ENCODE peak calls at places on chromosomes 16 and 17, in six cellular contexts. L, B, V, I, D and R are unnamed samples.

GRCh38 chr17:46194393-46195216 is 1.4 kb upstream of the KANSL1 start:
- DNase-seq in I (peak; percentile 33), D (peak; percentile 55), B (peak; percentile 40), L (no peak), V (no peak), R (no peak)

GRCh38 chr16:27628216-27628945 is 78.4 kb downstream of the KATNIP start:
- DNase-seq in L (no peak), V (peak; percentile 55), B (no peak), I (peak; percentile 49), D (no peak), R (no peak)

GRCh38 chr17:71828182-71828596 is 292.6 kb upstream of the SOX9 start:
- DNase-seq in B (no peak), I (peak; percentile 96), L (no peak), D (no peak), V (peak; percentile 95), R (no peak)

GRCh38 chr17:6323626-6324356 is 111.1 kb downstream of the AIPL1 start:
- DNase-seq in D (no peak), L (no peak), V (peak; percentile 79), B (no peak), I (no peak), R (no peak)

GRCh38 chr16:17395849-17396480 is 74.8 kb downstream of the XYLT1 start:
- DNase-seq in I (no peak), D (peak; percentile 40), L (no peak), V (no peak), B (no peak), R (no peak)

GRCh38 chr16:28255838-28256237 is 36.5 kb upstream of the SBK1 start:
- DNase-seq in D (no peak), I (no peak), B (no peak), V (no peak), L (no peak), R (no peak)

GRCh38 chr17:80254396-80255241 is 6.0 kb upstream of the RNF213 start:
- DNase-seq in I (no peak), L (peak; percentile 83), D (peak; percentile 88), B (peak; percentile 50), V (peak; percentile 49), R (peak; percentile 83)

GRCh38 chr16:76705883-76706282 is 428.7 kb downstream of the CNTNAP4 start:
- DNase-seq in D (no peak), B (no peak), L (no peak), V (no peak), I (no peak), R (no peak)

GRCh38 chr17:81900181-81900820 is 1.7 kb upstream of the NPB start:
- DNase-seq in V (no peak), B (no peak), D (no peak), L (no peak), I (no peak), R (no peak)

GRCh38 chr17:40675905-40676304 is 10.9 kb upstream of the KRT222 start:
- DNase-seq in D (no peak), B (no peak), L (no peak), V (no peak), I (no peak), R (no peak)
- TF ChIP-seq CTCF in D (no peak), B (no peak), L (no peak), V (peak; percentile 38), I (no peak), R (no peak)

DNA sequence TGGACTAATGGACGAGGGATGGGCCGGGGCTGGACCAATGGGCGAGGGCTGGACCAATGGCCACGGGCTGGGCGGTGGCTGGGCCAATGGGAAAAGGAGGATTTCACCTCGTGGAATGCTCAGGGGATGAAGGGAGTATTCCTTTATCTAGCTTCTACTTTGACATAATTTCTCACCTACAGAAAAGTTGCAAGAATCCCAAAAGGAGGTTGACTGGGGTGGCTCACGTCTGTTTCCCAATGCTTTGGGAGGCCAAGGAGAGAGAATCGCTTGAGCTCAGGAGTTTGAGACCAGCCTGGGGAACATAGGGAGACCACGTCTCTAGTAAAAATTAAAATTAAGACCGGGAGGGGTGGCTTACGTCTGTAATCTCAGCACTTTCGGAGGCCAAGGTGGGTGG is 5.7 kb upstream of the FLYWCH1 start:
- DNase-seq in V (no peak), L (no peak), B (no peak), D (no peak), I (no peak), R (no peak)
- H3K4me3 ChIP-seq in V (no peak overlapping the region), L (peak overlapping the region; percentile 15), B (no peak overlapping the region), D (no peak overlapping the region), I (no peak overlapping the region), R (no peak overlapping the region)

GRCh38 chr16:52976539-52977167 is 76.0 kb downstream of the CHD9NB start:
- DNase-seq in V (peak; percentile 56), L (peak; percentile 1), D (peak; percentile 40), I (peak; percentile 30), B (no peak), R (no peak)
- TF ChIP-seq CTCF in V (peak; percentile 75), L (no peak), D (peak; percentile 35), I (peak; percentile 41), B (peak; percentile 62), R (peak; percentile 16)

GRCh38 chr16:11181242-11181888 is 74.6 kb downstream of the SOCS1 start:
- DNase-seq in V (no peak), D (no peak), I (no peak), L (no peak), B (no peak), R (no peak)

GRCh38 chr16:11181889-11182279 is 74.1 kb downstream of the SOCS1 start:
- DNase-seq in L (no peak), D (peak; percentile 18), V (no peak), I (no peak), B (peak; percentile 39), R (no peak)

GRCh38 chr16:11183951-11184350 is 72.1 kb downstream of the SOCS1 start:
- DNase-seq in V (no peak), L (no peak), I (no peak), B (no peak), D (peak; percentile 29), R (no peak)

GRCh38 chr16:11183035-11183812 is 72.8 kb downstream of the SOCS1 start:
- DNase-seq in L (no peak), D (no peak), B (peak; percentile 31), I (peak; percentile 56), V (peak; percentile 89), R (no peak)

GRCh38 chr16:11182381-11182780 is 73.6 kb downstream of the SOCS1 start:
- DNase-seq in B (no peak), D (no peak), L (no peak), V (peak; percentile 63), I (no peak), R (no peak)
- H3K4me3 ChIP-seq in B (no peak overlapping the region), D (no peak overlapping the region), L (no peak overlapping the region), V (no peak overlapping the region), I (no peak overlapping the region), R (no peak overlapping the region)

GRCh38 chr16:1075546-1075945 is 3.0 kb downstream of the SSTR5 start:
- DNase-seq in L (no peak), I (no peak), B (no peak), V (no peak), D (no peak), R (no peak)

GRCh38 chr16:1073262-1073558 is 663 bp downstream of the SSTR5 start:
- DNase-seq in D (no peak), I (no peak), V (no peak), L (no peak), B (no peak), R (no peak)

GRCh38 chr16:1074379-1074649 is 1.8 kb downstream of the SSTR5 start:
- DNase-seq in L (no peak), V (no peak), B (no peak), I (no peak), D (no peak), R (no peak)

GRCh38 chr16:1072526-1073261 is at the start of gene SSTR5:
- DNase-seq in B (no peak), D (no peak), I (peak; percentile 43), L (no peak), V (peak; percentile 84), R (no peak)

GRCh38 chr16:1073566-1074378 is 1.2 kb downstream of the SSTR5 start:
- DNase-seq in L (no peak), V (peak; percentile 74), I (peak; percentile 72), D (no peak), B (no peak), R (no peak)
- TF ChIP-seq CTCF in L (peak; percentile 32), V (peak; percentile 73), I (peak; percentile 57), D (no peak), B (peak; percentile 24), R (no peak)

GRCh38 chr17:2958706-2959222 is 104.6 kb downstream of the OR1D5 start:
- DNase-seq in L (no peak), B (no peak), D (no peak), V (no peak), I (no peak), R (no peak)

GRCh38 chr17:2955931-2956582 is 107.3 kb downstream of the OR1D5 start:
- DNase-seq in L (no peak), I (no peak), D (no peak), B (no peak), V (no peak), R (no peak)

GRCh38 chr17:2957631-2958286 is 105.6 kb downstream of the OR1D5 start:
- DNase-seq in V (no peak), D (peak; percentile 38), L (no peak), B (no peak), I (no peak), R (no peak)

GRCh38 chr17:2952174-2952845 is 111.1 kb downstream of the OR1D5 start:
- DNase-seq in I (no peak), L (no peak), D (no peak), V (peak; percentile 20), B (no peak), R (no peak)

DNA sequence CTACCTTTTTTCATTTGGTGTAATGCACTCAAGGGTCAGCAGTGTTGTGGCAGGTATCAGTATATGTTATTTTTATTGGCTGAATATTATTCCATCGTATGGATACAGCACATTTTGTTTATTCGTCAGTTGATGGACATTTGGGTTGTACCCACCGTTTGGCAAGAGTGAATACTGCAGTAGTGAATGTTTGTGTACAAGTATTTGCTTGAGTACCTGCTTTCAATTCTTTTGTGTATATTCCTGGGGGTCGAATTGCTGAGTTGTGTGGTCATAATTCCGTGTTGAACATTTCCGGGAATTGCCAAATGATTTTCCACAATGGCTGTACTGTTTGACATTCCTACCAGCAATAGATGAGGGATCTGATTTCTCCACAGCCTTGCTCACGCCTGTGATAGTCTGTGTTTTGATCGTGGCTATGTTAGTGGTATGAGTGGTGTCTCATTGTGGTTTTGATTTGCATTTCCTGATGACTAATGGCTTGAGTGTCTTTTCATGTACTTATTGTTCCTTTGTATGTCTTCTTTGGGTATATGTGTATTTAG is 108.4 kb downstream of the OR1D5 start:
- DNase-seq in I (no peak), L (peak; percentile 80), V (no peak), B (no peak), D (peak; percentile 96), R (peak; percentile 56)
- H3K4me3 ChIP-seq in I (no peak overlapping the region), L (no peak overlapping the region), V (no peak overlapping the region), B (no peak overlapping the region), D (no peak overlapping the region), R (no peak overlapping the region)

GRCh38 chr17:76032073-76032779 is 5.1 kb upstream of the EVPL start:
- DNase-seq in V (no peak), I (no peak), L (no peak), B (no peak), D (no peak), R (no peak)
- TF ChIP-seq CTCF in V (no peak), I (no peak), L (no peak), B (peak; percentile 40), D (no peak), R (no peak)